ENCODE peak calls at places on chromosomes 1 and 21, in nine cellular contexts. G is AG10803; Z is foreskin melanocyte; P is activated CD4-positive, alpha-beta T cell treated with anti-CD3 and anti-CD28 coated beads, Interleukin-2, amount 50 U/mL, for 1 hour; B is NCI-H748 treated with DMSO at 0.1 percent for 48 hours; C is renal cortical epithelial cell; D is GM23248; X is choroid plexus epithelial cell; W is MCF 10A. O is an unnamed sample.

GRCh38 chr1:200550367-200550766 is 70.2 kb downstream of the KIF14 start:
- DNase-seq in G (no peak), Z (no peak), P (no peak), B (no peak), C (peak), D (peak), X (peak), W (peak), O (no peak)

GRCh38 chr1:67883069-67883468 is 49.8 kb upstream of the GNG12 start:
- DNase-seq in G (peak), Z (no peak), P (no peak), B (no peak), C (peak), D (peak), X (peak), W (peak), O (peak)

GRCh38 chr1:208069317-208069716 is 158.4 kb upstream of the CD34 start:
- DNase-seq in G (no peak), Z (no peak), P (no peak), B (no peak), C (no peak), D (no peak), X (no peak), W (no peak), O (no peak)

GRCh38 chr1:20732071-20732587 is 374 bp downstream of the SH2D5 start:
- DNase-seq in G (peak), Z (no peak), P (peak), B (peak), C (peak), D (peak), X (peak), W (peak), O (peak)

GRCh38 chr1:204162498-204163074 is 3.6 kb downstream of the REN start:
- DNase-seq in G (peak), Z (peak), P (peak), B (peak), C (peak), D (peak), X (peak), W (peak), O (peak)

GRCh38 chr1:66489972-66490601 is 43.9 kb upstream of the SGIP1 start:
- DNase-seq in G (peak), Z (no peak), P (no peak), B (no peak), C (no peak), D (peak), X (peak), W (no peak), O (peak)

GRCh38 chr1:4173731-4174130 is 273.7 kb upstream of the C1orf174 start:
- DNase-seq in G (no peak), Z (no peak), P (no peak), B (no peak), C (no peak), D (no peak), X (no peak), W (no peak), O (no peak)

GRCh38 chr1:21280011-21280471 is 10.2 kb downstream of the ECE1 start:
- DNase-seq in G (peak), Z (no peak), P (no peak), B (no peak), C (no peak), D (peak), X (no peak), W (no peak), O (no peak)

GRCh38 chr1:99806882-99807281 is 40.4 kb upstream of the FRRS1 start:
- DNase-seq in G (no peak), Z (no peak), P (no peak), B (no peak), C (no peak), D (no peak), X (no peak), W (no peak), O (no peak)

GRCh38 chr21:43809853-43810504 is 20.6 kb downstream of the RRP1 start:
- DNase-seq in G (no peak), Z (no peak), P (no peak), B (no peak), C (no peak), D (no peak), X (no peak), W (no peak), O (no peak)

GRCh38 chr1:19877821-19878636 is 4.2 kb upstream of the OTUD3 start:
- DNase-seq in G (peak), Z (no peak), P (no peak), B (no peak), C (peak), D (peak), X (no peak), W (peak), O (no peak)

GRCh38 chr1:164534863-164535590 is 24.0 kb upstream of the PBX1 start:
- DNase-seq in G (no peak), Z (no peak), P (no peak), B (no peak), C (no peak), D (no peak), X (no peak), W (no peak), O (no peak)

GRCh38 chr1:241323510-241323909 is 33.5 kb downstream of the RGS7 start:
- DNase-seq in G (peak), Z (peak), P (no peak), B (no peak), C (peak), D (peak), X (peak), W (peak), O (peak)

GRCh38 chr1:246114369-246114768 is 392.7 kb downstream of the SMYD3 start:
- DNase-seq in G (no peak), Z (no peak), P (no peak), B (no peak), C (no peak), D (no peak), X (no peak), W (no peak), O (no peak)

GRCh38 chr1:109824349-109825115 is 60.8 kb upstream of the EPS8L3 start:
- DNase-seq in G (no peak), Z (no peak), P (no peak), B (no peak), C (no peak), D (no peak), X (no peak), W (no peak), O (no peak)

GRCh38 chr1:112431038-112431437 is 35.0 kb downstream of the CTTNBP2NL start:
- DNase-seq in G (no peak), Z (peak), P (no peak), B (no peak), C (no peak), D (no peak), X (no peak), W (no peak), O (no peak)

GRCh38 chr1:7519181-7519860 is 251.8 kb upstream of the VAMP3 start:
- DNase-seq in G (no peak), Z (no peak), P (no peak), B (no peak), C (no peak), D (no peak), X (no peak), W (no peak), O (no peak)

GRCh38 chr1:6083801-6084467 is 38.2 kb downstream of the KCNAB2 start:
- DNase-seq in G (peak), Z (no peak), P (no peak), B (no peak), C (no peak), D (peak), X (no peak), W (no peak), O (peak)

GRCh38 chr1:48619529-48619928 is 147.5 kb upstream of the SPATA6 start:
- DNase-seq in G (peak), Z (peak), P (no peak), B (no peak), C (peak), D (peak), X (no peak), W (peak), O (peak)

GRCh38 chr1:10730985-10731384 is 65.5 kb downstream of the CASZ1 start:
- DNase-seq in G (peak), Z (no peak), P (no peak), B (no peak), C (peak), D (peak), X (peak), W (peak), O (peak)

GRCh38 chr1:31562707-31563360 is 13.5 kb upstream of the TINAGL1 start:
- DNase-seq in G (no peak), Z (no peak), P (no peak), B (no peak), C (peak), D (peak), X (no peak), W (no peak), O (no peak)

GRCh38 chr1:111761717-111762116 is 6.0 kb downstream of the DDX20 start:
- DNase-seq in G (no peak), Z (no peak), P (no peak), B (no peak), C (no peak), D (no peak), X (no peak), W (no peak), O (no peak)

GRCh38 chr21:42057861-42058437 is 13.2 kb upstream of the UMODL1 start:
- DNase-seq in G (no peak), Z (no peak), P (no peak), B (no peak), C (no peak), D (no peak), X (no peak), W (no peak), O (no peak)

GRCh38 chr1:73782901-73783300 is 415.1 kb downstream of the LRRIQ3 start:
- DNase-seq in G (peak), Z (no peak), P (no peak), B (no peak), C (no peak), D (no peak), X (no peak), W (no peak), O (no peak)

GRCh38 chr1:54363925-54364324 is 42.3 kb downstream of the SSBP3 start:
- DNase-seq in G (no peak), Z (no peak), P (no peak), B (no peak), C (no peak), D (no peak), X (no peak), W (no peak), O (no peak)